ENCODE peak calls at places on chromosomes 5 and 9, in four cellular contexts. One of them, this sample, is unnamed.

GRCh38 chr5:154713615-154714125 is 41.5 kb upstream of the LARP1 start:
- DNase-seq in KBM-7: no peak
- DNase-seq in endothelial cell: no peak
- DNase-seq in fibroblast of villous mesenchyme: peak; percentile 28
- DNase-seq in this sample: no peak

GRCh38 chr9:137007060-137007815 is 10.9 kb upstream of the CLIC3 start:
- DNase-seq in endothelial cell: no peak
- DNase-seq in KBM-7: no peak
- DNase-seq in fibroblast of villous mesenchyme: peak; percentile 31
- DNase-seq in this sample: no peak

GRCh38 chr5:151719228-151719861 is 32.6 kb upstream of the SPARC start:
- DNase-seq in fibroblast of villous mesenchyme: peak; percentile 70
- DNase-seq in endothelial cell: peak; percentile 51
- DNase-seq in KBM-7: peak; percentile 60
- DNase-seq in this sample: no peak

GRCh38 chr5:135954899-135955298 is at the start of gene LECT2:
- DNase-seq in endothelial cell: no peak
- DNase-seq in fibroblast of villous mesenchyme: no peak
- DNase-seq in KBM-7: no peak
- DNase-seq in this sample: no peak

GRCh38 chr5:151966046-151966445 is 41.4 kb upstream of the GLRA1 start:
- DNase-seq in fibroblast of villous mesenchyme: no peak
- DNase-seq in endothelial cell: no peak
- DNase-seq in KBM-7: no peak
- DNase-seq in this sample: no peak

GRCh38 chr9:3700772-3701171 is 175.0 kb upstream of the RFX3 start:
- DNase-seq in KBM-7: no peak
- DNase-seq in fibroblast of villous mesenchyme: no peak
- DNase-seq in endothelial cell: no peak
- DNase-seq in this sample: no peak

GRCh38 chr5:5126444-5126843 is 13.7 kb upstream of the ADAMTS16 start:
- DNase-seq in endothelial cell: no peak
- DNase-seq in KBM-7: no peak
- DNase-seq in fibroblast of villous mesenchyme: no peak
- DNase-seq in this sample: peak; percentile 4

GRCh38 chr9:122536138-122536537 is 9.0 kb upstream of the OR1N1 start:
- DNase-seq in KBM-7: no peak
- DNase-seq in fibroblast of villous mesenchyme: peak; percentile 10
- DNase-seq in endothelial cell: no peak
- DNase-seq in this sample: no peak

GRCh38 chr9:135797507-135798302 is 95.7 kb downstream of the KCNT1 start:
- DNase-seq in fibroblast of villous mesenchyme: peak; percentile 29
- DNase-seq in endothelial cell: peak; percentile 81
- DNase-seq in KBM-7: peak; percentile 60
- DNase-seq in this sample: peak; percentile 13